ENCODE peak calls at places on chromosomes 12 and 14, in four cellular contexts. N is OCI-LY7, L is HCT116, B is tibial artery. Z is an unnamed sample.

GRCh38 chr14:32507029-32507984 is 178.2 kb downstream of the AKAP6 start:
- DNase-seq in B (no peak), N (no peak), L (peak; percentile 33), Z (no peak)

GRCh38 chr12:93242154-93242958 is 135.4 kb upstream of the NUDT4 start:
- DNase-seq in L (no peak), N (no peak), B (no peak), Z (no peak)

GRCh38 chr12:68259318-68259940 is 6.0 kb upstream of the IL22 start:
- DNase-seq in N (no peak), L (no peak), B (no peak), Z (no peak)

GRCh38 chr12:112979281-112979680 is 962 bp downstream of the OAS2 start:
- DNase-seq in L (no peak), B (no peak), N (peak; percentile 72), Z (no peak)

GRCh38 chr12:78236264-78236663 is 405.6 kb downstream of the NAV3 start:
- DNase-seq in L (no peak), N (no peak), B (no peak), Z (no peak)

GRCh38 chr12:111010061-111010460 is 89.7 kb upstream of the MYL2 start:
- DNase-seq in L (no peak), B (no peak), N (no peak), Z (no peak)

GRCh38 chr12:105485321-105485910 is 154.9 kb downstream of the C12orf75 start:
- DNase-seq in B (no peak), L (no peak), N (no peak), Z (no peak)

GRCh38 chr12:54294152-54294913 is 6.5 kb downstream of the NFE2 start:
- DNase-seq in L (no peak), B (no peak), N (peak; percentile 58), Z (peak; percentile 72)

GRCh38 chr12:79782197-79782890 is 91.6 kb upstream of the PAWR start:
- DNase-seq in L (no peak), B (no peak), N (no peak), Z (no peak)

GRCh38 chr14:103512701-103513611 is 9.7 kb downstream of the CKB start:
- DNase-seq in L (no peak), N (no peak), B (peak; percentile 94), Z (peak; percentile 76)

GRCh38 chr12:10771132-10771733 is 31.2 kb downstream of the TAS2R7 start:
- DNase-seq in L (peak; percentile 26), N (peak; percentile 27), B (no peak), Z (no peak)

GRCh38 chr14:103194256-103195045 is 71.2 kb downstream of the TNFAIP2 start:
- DNase-seq in B (no peak), N (no peak), L (no peak), Z (no peak)

GRCh38 chr12:442235-442884 is 17.4 kb upstream of the B4GALNT3 start:
- DNase-seq in B (no peak), N (peak; percentile 41), L (peak; percentile 23), Z (no peak)

GRCh38 chr14:104560586-104560945 is 19.0 kb upstream of the C14orf180 start:
- DNase-seq in N (no peak), L (no peak), B (no peak), Z (no peak)

GRCh38 chr12:57627504-57628279 is 5.3 kb downstream of the B4GALNT1 start:
- DNase-seq in N (no peak), L (no peak), B (peak; percentile 58), Z (no peak)

GRCh38 chr12:12954361-12954760 is 2.4 kb upstream of the GPRC5D start:
- DNase-seq in B (no peak), L (no peak), N (no peak), Z (no peak)

GRCh38 chr12:32583535-32583934 is 95.6 kb upstream of the DNM1L start:
- DNase-seq in B (no peak), L (no peak), N (no peak), Z (no peak)

GRCh38 chr12:71896171-71896570 is 42.5 kb upstream of the TPH2 start:
- DNase-seq in B (no peak), L (no peak), N (no peak), Z (no peak)

GRCh38 chr12:71904629-71905028 is 34.0 kb upstream of the TPH2 start:
- DNase-seq in B (no peak), N (no peak), L (no peak), Z (no peak)

DNA sequence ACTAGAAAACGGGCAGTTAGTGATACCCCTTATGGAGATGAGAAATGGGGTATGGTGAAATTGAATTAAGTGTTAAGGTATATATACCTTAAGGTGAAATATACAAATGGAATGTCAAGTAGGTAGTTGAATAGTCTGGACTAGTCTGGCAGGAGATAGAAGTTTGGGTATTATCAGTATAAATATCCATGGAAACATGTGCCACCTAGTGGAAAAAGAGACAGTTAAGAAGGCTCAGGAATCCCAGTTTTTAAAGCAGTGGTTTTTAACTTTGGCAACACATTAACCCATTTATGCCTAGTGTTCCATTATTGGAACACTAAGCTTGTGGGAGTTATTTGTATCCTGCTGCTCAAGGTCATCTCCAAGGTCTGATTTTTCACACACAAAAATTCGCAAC is 38.6 kb upstream of the TPH2 start:
- DNase-seq in B (no peak), N (no peak), L (no peak), Z (no peak)
- TF ChIP-seq CTCF in B (no peak), N (peak; percentile 48), L (peak; percentile 14), Z (peak; percentile 17)

DNA sequence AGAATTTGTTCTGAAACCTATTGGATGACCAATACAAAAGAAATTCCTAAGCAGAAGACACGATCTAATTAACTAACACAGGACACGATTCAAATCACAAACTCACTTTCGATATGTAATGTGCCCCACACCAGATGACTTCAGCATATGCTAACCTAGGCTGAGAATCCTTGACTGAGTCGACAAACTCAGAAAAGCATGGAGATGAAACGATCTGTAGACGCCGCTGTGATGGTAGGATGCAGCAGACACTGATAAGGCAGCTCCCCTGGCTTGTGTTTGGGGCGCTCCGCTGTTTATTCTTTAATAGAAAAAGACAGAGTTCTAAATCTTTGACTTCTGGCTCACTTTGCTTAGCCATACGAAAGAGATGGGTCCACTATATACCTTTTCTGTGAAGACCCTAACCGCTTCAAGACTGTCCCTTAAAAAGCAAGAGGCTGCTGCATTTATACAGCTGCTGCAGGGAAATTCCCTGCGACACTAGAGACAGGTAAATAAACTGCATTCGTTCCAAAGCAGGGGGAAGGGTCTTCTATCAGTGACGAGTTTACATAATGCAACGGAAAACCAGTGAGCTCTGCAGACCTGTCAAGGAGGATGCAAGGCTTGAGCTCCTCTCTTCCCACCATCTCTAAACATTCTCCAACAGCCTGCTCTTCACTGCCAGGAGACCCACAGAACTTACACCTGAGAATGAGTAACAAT is 926 bp downstream of the CHD8 start:
- DNase-seq in L (no peak), B (no peak), N (peak; percentile 36), Z (no peak)
- H3K27ac ChIP-seq in L (peak overlapping the region; percentile 69), B (peak overlapping the region; percentile 95), N (peak overlapping the region; percentile 73), Z (peak overlapping the region; percentile 97)

GRCh38 chr12:6465467-6466183 is 4.9 kb downstream of the VAMP1 start:
- DNase-seq in B (no peak), L (peak; percentile 54), N (peak; percentile 68), Z (peak; percentile 78)
- H3K4me1 ChIP-seq in B (peaks cover 25% of the 10 kb centered on the region), L (peaks cover 6% of the 10 kb centered on the region), N (peaks cover 66% of the 10 kb centered on the region), Z (no peaks in the 10 kb centered on the region)

GRCh38 chr12:6426882-6427671 is 17.7 kb upstream of the CD27 start:
- DNase-seq in N (peak; percentile 80), B (no peak), L (no peak), Z (peak; percentile 63)

GRCh38 chr12:6432991-6433390 is 11.8 kb upstream of the CD27 start:
- DNase-seq in N (peak; percentile 61), L (no peak), B (peak; percentile 9), Z (peak; percentile 22)

GRCh38 chr12:6428326-6428725 is 16.4 kb upstream of the CD27 start:
- DNase-seq in N (no peak), L (no peak), B (no peak), Z (no peak)

GRCh38 chr12:6430990-6431353 is 13.8 kb upstream of the CD27 start:
- DNase-seq in N (no peak), B (peak; percentile 48), L (no peak), Z (peak; percentile 46)

GRCh38 chr12:6430124-6430989 is 14.4 kb upstream of the CD27 start:
- DNase-seq in B (peak; percentile 92), N (peak; percentile 41), L (peak; percentile 76), Z (peak; percentile 97)
- TF ChIP-seq CTCF in B (no peak), N (no peak), L (no peak), Z (no peak)

GRCh38 chr14:37032863-37033262 is 139.5 kb downstream of the SLC25A21 start:
- DNase-seq in L (no peak), B (no peak), N (no peak), Z (no peak)

GRCh38 chr14:37037636-37038387 is 134.6 kb downstream of the SLC25A21 start:
- DNase-seq in L (no peak), B (no peak), N (no peak), Z (no peak)

GRCh38 chr14:37034410-37035285 is 137.8 kb downstream of the SLC25A21 start:
- DNase-seq in B (no peak), L (no peak), N (no peak), Z (no peak)

GRCh38 chr14:37035401-37035800 is 137.0 kb downstream of the SLC25A21 start:
- DNase-seq in N (no peak), B (no peak), L (no peak), Z (no peak)

GRCh38 chr14:37036669-37037341 is 135.6 kb downstream of the SLC25A21 start:
- DNase-seq in B (no peak), L (no peak), N (no peak), Z (no peak)
- H3K27ac ChIP-seq in B (peak overlapping the region; percentile 12), L (no peak overlapping the region), N (no peak overlapping the region), Z (peak overlapping the region; percentile 93)

DNA sequence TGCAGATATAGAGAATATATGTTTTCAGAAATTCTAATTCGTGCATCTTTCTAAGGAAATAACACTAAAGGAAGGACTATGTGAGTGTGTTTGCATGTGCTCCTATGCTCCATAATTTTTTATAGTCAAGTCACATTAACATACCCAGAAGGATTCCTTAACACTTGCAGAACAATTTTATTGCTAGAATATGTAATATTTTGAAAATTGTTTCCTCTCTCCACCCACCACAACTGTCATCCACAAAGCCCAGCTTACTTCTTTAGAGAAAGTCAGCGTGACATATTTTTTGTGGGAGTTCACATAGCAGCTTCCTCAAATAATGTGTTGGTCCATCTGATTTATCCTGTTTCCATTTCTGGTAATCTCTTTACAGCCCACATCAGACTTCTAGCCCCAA is 604.6 kb upstream of the MGAT4C start:
- DNase-seq in N (no peak), B (no peak), L (no peak), Z (no peak)
- H3K4me1 ChIP-seq in N (no peaks in the 10 kb centered on the region), B (no peaks in the 10 kb centered on the region), L (no peaks in the 10 kb centered on the region), Z (no peaks in the 10 kb centered on the region)

DNA sequence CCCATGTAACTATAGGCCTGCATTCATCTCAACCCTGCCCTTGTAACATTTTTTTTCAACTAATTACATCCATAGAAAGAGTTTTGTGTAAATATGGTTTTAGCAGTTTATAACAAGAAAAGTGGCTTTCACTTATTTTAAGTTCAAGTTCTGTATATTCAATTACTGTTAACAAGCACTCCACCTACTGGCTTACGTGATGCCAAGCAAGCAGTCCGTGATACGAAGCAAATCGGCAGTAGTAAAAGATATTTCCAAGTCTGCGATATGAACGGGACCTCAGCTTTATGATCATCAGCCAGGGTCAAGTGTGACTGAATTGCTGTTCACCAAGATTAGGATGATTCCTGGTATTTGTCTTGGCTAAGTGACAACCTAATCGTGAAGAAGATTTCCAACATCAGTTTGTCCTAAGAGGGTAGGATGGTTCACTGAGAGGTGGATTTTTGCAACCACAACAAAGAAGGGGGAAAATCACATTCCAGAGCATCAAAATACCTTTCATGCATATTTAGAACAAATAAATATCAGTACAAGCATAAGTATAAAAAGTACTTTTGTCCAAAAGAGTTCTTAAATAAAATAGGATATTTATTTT is 456.2 kb downstream of the FOXG1 start:
- DNase-seq in L (no peak), N (no peak), B (no peak), Z (no peak)
- TF ChIP-seq CTCF in L (no peak), N (peak; percentile 40), B (no peak), Z (no peak)

GRCh38 chr12:132521726-132522292 is 31.9 kb downstream of the FBRSL1 start:
- DNase-seq in B (no peak), L (no peak), N (no peak), Z (no peak)
- H3K27ac ChIP-seq in B (no peak overlapping the region), L (no peak overlapping the region), N (no peak overlapping the region), Z (no peak overlapping the region)

Z was measured in ascending aorta.